ENCODE peak calls at places on chromosomes 3 and 15, in ten cellular contexts. X is mesenteric fat pad; A is cardiac fibroblast; D is NCI-H2081 treated with DMSO at 0.1 percent for 48 hours; B is cardiac muscle cell; T is stimulated activated CD8-positive, alpha-beta memory T cell treated with anti-CD3 and anti-CD28 coated beads, Interleukin-4, amount 100 ng/mL, for 4 hours; M is T-helper 2 cell treated with Interferon-gamma antibody and Interleukin-4, amounts not matched to agents 5 μg/mL and 100 μg/mL, for 36 hours; C is mammary epithelial cell; V is activated CD4-positive, alpha-beta T cell treated with anti-CD3 and anti-CD28 coated beads for 24 hours; I is GM12865. K is an unnamed sample.

GRCh38 chr3:174355505-174355904 is 503.6 kb upstream of the NAALADL2 start:
- DNase-seq in X (no peak), A (peak), D (peak), B (peak), T (no peak), M (no peak), C (peak), V (no peak), I (peak), K (peak)

GRCh38 chr3:194133661-194134230 is 2.2 kb upstream of the HES1 start:
- DNase-seq in X (peak), A (peak), D (no peak), B (peak), T (no peak), M (peak), C (peak), V (no peak), I (no peak), K (peak)

GRCh38 chr15:87219650-87220615 is 1036.6 kb downstream of the NTRK3 start:
- DNase-seq in X (no peak), A (no peak), D (no peak), B (no peak), T (no peak), M (no peak), C (peak), V (no peak), I (no peak), K (no peak)

GRCh38 chr3:23888617-23889228 is 28.1 kb downstream of the NKIRAS1 start:
- DNase-seq in X (no peak), A (peak), D (no peak), B (peak), T (no peak), M (no peak), C (no peak), V (peak), I (peak), K (peak)

GRCh38 chr3:134073583-134073945 is 43.8 kb upstream of the SLCO2A1 start:
- DNase-seq in X (peak), A (no peak), D (no peak), B (no peak), T (no peak), M (no peak), C (no peak), V (no peak), I (no peak), K (no peak)

GRCh38 chr15:69074011-69074842 is 59.7 kb downstream of the NOX5 start:
- DNase-seq in X (peak), A (peak), D (no peak), B (peak), T (no peak), M (no peak), C (peak), V (no peak), I (no peak), K (peak)

GRCh38 chr3:3665546-3665945 is 133.7 kb upstream of the LRRN1 start:
- DNase-seq in X (no peak), A (no peak), D (no peak), B (no peak), T (no peak), M (no peak), C (no peak), V (no peak), I (no peak), K (no peak)

GRCh38 chr3:178310833-178311380 is 225.3 kb upstream of the KCNMB2 start:
- DNase-seq in X (no peak), A (no peak), D (no peak), B (no peak), T (no peak), M (no peak), C (no peak), V (no peak), I (no peak), K (no peak)

GRCh38 chr3:96852849-96853248 is 38.5 kb downstream of the EPHA6 start:
- DNase-seq in X (no peak), A (no peak), D (no peak), B (no peak), T (no peak), M (no peak), C (no peak), V (no peak), I (no peak), K (peak)

GRCh38 chr15:93235926-93236781 is 147.1 kb upstream of the RGMA start:
- DNase-seq in X (no peak), A (no peak), D (no peak), B (no peak), T (no peak), M (no peak), C (no peak), V (no peak), I (no peak), K (no peak)

GRCh38 chr3:32109256-32109655 is 2.8 kb downstream of the GPD1L start:
- DNase-seq in X (peak), A (peak), D (no peak), B (peak), T (no peak), M (no peak), C (no peak), V (no peak), I (no peak), K (no peak)

GRCh38 chr15:60935130-60935529 is 294.0 kb downstream of the RORA start:
- DNase-seq in X (no peak), A (no peak), D (no peak), B (no peak), T (no peak), M (no peak), C (no peak), V (no peak), I (no peak), K (no peak)

GRCh38 chr3:142319094-142319493 is 93.7 kb upstream of the GK5 start:
- DNase-seq in X (no peak), A (peak), D (no peak), B (peak), T (no peak), M (no peak), C (no peak), V (no peak), I (no peak), K (peak)

GRCh38 chr3:186971578-186971977 is 41.3 kb downstream of the ST6GAL1 start:
- DNase-seq in X (no peak), A (peak), D (no peak), B (no peak), T (no peak), M (no peak), C (no peak), V (no peak), I (no peak), K (no peak)

GRCh38 chr3:2957115-2957514 is 153.1 kb downstream of the IL5RA start:
- DNase-seq in X (no peak), A (no peak), D (no peak), B (no peak), T (no peak), M (no peak), C (no peak), V (no peak), I (no peak), K (no peak)

GRCh38 chr15:82655606-82656005 is 8.4 kb upstream of the CPEB1 start:
- DNase-seq in X (no peak), A (no peak), D (no peak), B (no peak), T (no peak), M (no peak), C (no peak), V (no peak), I (no peak), K (no peak)